ENCODE peak calls at places on chromosomes 11 and 22, in four cellular contexts. C, P, N and R are unnamed samples.

GRCh38 chr11:2825886-2826678 is 59.5 kb downstream of the CDKN1C start:
- DNase-seq in N (peak; percentile 95), P (peak; percentile 93), C (peak; percentile 95), R (peak; percentile 97)

GRCh38 chr11:1198766-1199688 is 23.8 kb upstream of the MUC5B start:
- DNase-seq in N (no peak), C (no peak), P (no peak), R (no peak)

GRCh38 chr22:40200795-40201194 is 23.1 kb downstream of the TNRC6B start:
- DNase-seq in C (no peak), P (no peak), N (no peak), R (no peak)

GRCh38 chr11:93710239-93710638 is 31.1 kb downstream of the TAF1D start:
- DNase-seq in C (no peak), N (no peak), P (no peak), R (no peak)

GRCh38 chr22:41442240-41442792 is 4.3 kb downstream of the TOB2 start:
- DNase-seq in N (no peak), C (no peak), P (no peak), R (no peak)

GRCh38 chr11:8838248-8838647 is 72.7 kb upstream of the AKIP1 start:
- DNase-seq in P (peak; percentile 83), N (peak; percentile 59), C (peak; percentile 94), R (peak; percentile 97)

GRCh38 chr11:63920126-63920869 is 3.3 kb upstream of the RCOR2 start:
- DNase-seq in C (no peak), N (no peak), P (no peak), R (no peak)

GRCh38 chr11:33881651-33882279 is 10.1 kb downstream of the LMO2 start:
- DNase-seq in P (no peak), C (no peak), N (no peak), R (no peak)

GRCh38 chr11:2798951-2799761 is 86.4 kb downstream of the CDKN1C start:
- DNase-seq in C (peak; percentile 38), N (no peak), P (no peak), R (peak; percentile 10)

GRCh38 chr11:35928688-35929087 is 15.2 kb upstream of the LDLRAD3 start:
- DNase-seq in P (no peak), N (no peak), C (no peak), R (no peak)

GRCh38 chr11:69494851-69495250 is 13.4 kb downstream of the LINC01488 start:
- DNase-seq in C (no peak), N (no peak), P (no peak), R (no peak)

GRCh38 chr22:22002526-22003055 is 20.0 kb upstream of the TOP3B start:
- DNase-seq in P (no peak), N (no peak), C (no peak), R (no peak)